ENCODE peak calls at places on chromosomes 6 and 20, in six cellular contexts. J is stimulated activated CD8-positive, alpha-beta memory T cell treated with anti-CD3 and anti-CD28 coated beads, Interleukin-12 subunit alpha, Interleukin-12 subunit beta, amount 100 ng/mL, for 1 hour; G is CD8-positive, alpha-beta T cell; N is CD8-positive, alpha-beta memory T cell; T is EL; C is activated naive CD8-positive, alpha-beta T cell treated with anti-CD3 and anti-CD28 coated beads, Interleukin-2, amount 50 U/mL, for 24 hours. K is an unnamed sample.
A peak's percentile ranks its signal among the peaks of the same experiment; 100 is the strongest.

GRCh38 chr20:5608448-5609161 is 141.6 kb upstream of the SHLD1 start:
- DNase-seq in N (no peak), T (peak; percentile 30), C (no peak), J (no peak), G (no peak), K (no peak)

GRCh38 chr20:25309395-25310267 is 61.7 kb downstream of the PYGB start:
- DNase-seq in C (peak; percentile 22), G (no peak), T (peak; percentile 95), N (no peak), J (no peak), K (no peak)

GRCh38 chr6:72554761-72555221 is 67.1 kb upstream of the KCNQ5 start:
- DNase-seq in G (no peak), J (no peak), T (peak; percentile 67), N (no peak), C (no peak), K (no peak)

GRCh38 chr6:150764638-150765456 is 100.7 kb upstream of the MTHFD1L start:
- DNase-seq in T (no peak), J (no peak), C (no peak), N (no peak), G (no peak), K (no peak)

GRCh38 chr6:157990321-157991066 is 8.8 kb downstream of the SYNJ2 start:
- DNase-seq in J (no peak), N (no peak), C (peak; percentile 30), T (no peak), G (no peak), K (no peak)

GRCh38 chr20:20536240-20536933 is 168.5 kb downstream of the INSM1 start:
- DNase-seq in T (no peak), C (no peak), G (no peak), N (no peak), J (no peak), K (no peak)

GRCh38 chr6:107820571-107821261 is 3.4 kb downstream of the SCML4 start:
- DNase-seq in T (peak; percentile 33), J (no peak), C (peak; percentile 40), G (peak; percentile 34), N (peak; percentile 12), K (no peak)

GRCh38 chr6:132798820-132799538 is 542 bp upstream of the SLC18B1 start:
- DNase-seq in G (peak; percentile 55), T (peak; percentile 68), C (peak; percentile 78), N (peak; percentile 57), J (peak; percentile 47), K (peak; percentile 63)

GRCh38 chr6:89369009-89369408 is 16.5 kb upstream of the UBE2J1 start:
- DNase-seq in T (peak; percentile 49), C (no peak), G (no peak), N (no peak), J (no peak), K (no peak)

GRCh38 chr20:46400253-46400652 is 6.2 kb downstream of the ELMO2 start:
- DNase-seq in N (no peak), G (no peak), T (peak; percentile 53), C (no peak), J (no peak), K (no peak)

GRCh38 chr6:170371588-170371987 is 65.0 kb downstream of the FAM120B start:
- DNase-seq in T (no peak), G (no peak), N (no peak), J (no peak), C (no peak), K (no peak)

GRCh38 chr6:115706324-115706723 is 354.4 kb downstream of the FRK start:
- DNase-seq in C (no peak), T (no peak), G (no peak), J (no peak), N (no peak), K (no peak)

GRCh38 chr6:51535327-51535726 is 552.1 kb downstream of the PKHD1 start:
- DNase-seq in N (no peak), T (no peak), J (no peak), G (no peak), C (no peak), K (no peak)

GRCh38 chr20:59270380-59270779 is 30.0 kb upstream of the EDN3 start:
- DNase-seq in C (no peak), J (no peak), G (no peak), T (no peak), N (no peak), K (no peak)

GRCh38 chr6:45253457-45253856 is 74.7 kb upstream of the RUNX2 start:
- DNase-seq in T (no peak), J (no peak), C (no peak), G (no peak), N (no peak), K (peak; percentile 54)

GRCh38 chr6:169026175-169026574 is 227.5 kb downstream of the THBS2 start:
- DNase-seq in C (no peak), G (no peak), N (no peak), J (no peak), T (no peak), K (no peak)

GRCh38 chr6:20755631-20756030 is 221.4 kb downstream of the CDKAL1 start:
- DNase-seq in J (no peak), G (no peak), T (peak; percentile 36), N (no peak), C (no peak), K (no peak)

GRCh38 chr20:58880994-58881752 is 28.7 kb downstream of the GNAS start:
- DNase-seq in C (no peak), J (no peak), T (no peak), G (no peak), N (no peak), K (no peak)

GRCh38 chr6:130843575-130844320 is 16.5 kb downstream of the SMLR1 start:
- DNase-seq in G (no peak), J (no peak), C (no peak), N (no peak), T (peak; percentile 56), K (no peak)

GRCh38 chr6:44715925-44716324 is 328.4 kb downstream of the CDC5L start:
- DNase-seq in C (no peak), T (no peak), J (no peak), N (no peak), G (no peak), K (no peak)

GRCh38 chr6:15363523-15364400 is 117.9 kb downstream of the JARID2 start:
- DNase-seq in J (no peak), T (no peak), G (no peak), C (no peak), N (no peak), K (no peak)

GRCh38 chr6:43972179-43972914 is 154.9 kb downstream of the MRPL14 start:
- DNase-seq in T (peak; percentile 54), C (no peak), N (no peak), G (no peak), J (no peak), K (no peak)

GRCh38 chr6:53250137-53250760 is 98.5 kb downstream of the ELOVL5 start:
- DNase-seq in G (no peak), N (no peak), T (peak; percentile 79), C (no peak), J (no peak), K (no peak)

GRCh38 chr6:155316419-155316818 is 2.1 kb upstream of the TFB1M start:
- DNase-seq in C (no peak), T (no peak), G (no peak), J (no peak), N (no peak), K (no peak)

GRCh38 chr20:51156041-51156795 is 133.3 kb upstream of the KCNG1 start:
- DNase-seq in T (no peak), G (no peak), J (no peak), C (no peak), N (no peak), K (no peak)